ENCODE peak calls at places on chromosomes 11 and 22, in four cellular contexts. One of them, this sample, is unnamed.

GRCh38 chr22:48960576-48960975 is 867.1 kb downstream of the BRD1 start:
- DNase-seq in GM12865: no peak
- DNase-seq in BJ: no peak
- DNase-seq in coronary artery: peak
- DNase-seq in this sample: no peak

GRCh38 chr22:37260939-37261338 is 16.9 kb upstream of the RAC2 start:
- DNase-seq in GM12865: peak
- DNase-seq in BJ: no peak
- DNase-seq in coronary artery: no peak
- DNase-seq in this sample: peak

GRCh38 chr22:39151329-39151975 is 1.0 kb downstream of the CBX7 start:
- DNase-seq in GM12865: no peak
- DNase-seq in BJ: no peak
- DNase-seq in coronary artery: no peak
- DNase-seq in this sample: no peak

GRCh38 chr11:3929689-3930088 is 74.2 kb downstream of the STIM1 start:
- DNase-seq in GM12865: no peak
- DNase-seq in BJ: no peak
- DNase-seq in coronary artery: no peak
- DNase-seq in this sample: no peak

GRCh38 chr11:61650781-61651571 is 29.2 kb upstream of the DAGLA start:
- DNase-seq in GM12865: no peak
- DNase-seq in BJ: no peak
- DNase-seq in coronary artery: no peak
- DNase-seq in this sample: no peak

GRCh38 chr11:45590743-45591142 is 74.7 kb downstream of the CHST1 start:
- DNase-seq in GM12865: no peak
- DNase-seq in BJ: no peak
- DNase-seq in coronary artery: no peak
- DNase-seq in this sample: no peak

GRCh38 chr22:37306494-37306829 is 24.2 kb downstream of the CYTH4 start:
- DNase-seq in GM12865: no peak
- DNase-seq in BJ: no peak
- DNase-seq in coronary artery: no peak
- DNase-seq in this sample: no peak

GRCh38 chr22:49966041-49966715 is 5.6 kb downstream of the PIM3 start:
- DNase-seq in GM12865: no peak
- DNase-seq in BJ: no peak
- DNase-seq in coronary artery: peak
- DNase-seq in this sample: no peak

GRCh38 chr11:43576834-43577521 is 103.6 kb upstream of the HSD17B12 start:
- DNase-seq in GM12865: peak
- DNase-seq in BJ: no peak
- DNase-seq in coronary artery: no peak
- DNase-seq in this sample: peak

GRCh38 chr11:2462092-2462985 is 17.5 kb downstream of the KCNQ1 start:
- DNase-seq in GM12865: no peak
- DNase-seq in BJ: no peak
- DNase-seq in coronary artery: peak
- DNase-seq in this sample: no peak

GRCh38 chr11:64862914-64863313 is 15.5 kb downstream of the EHD1 start:
- DNase-seq in GM12865: no peak
- DNase-seq in BJ: no peak
- DNase-seq in coronary artery: no peak
- DNase-seq in this sample: no peak

GRCh38 chr22:36532466-36532865 is 3.5 kb upstream of the EIF3D start:
- DNase-seq in GM12865: no peak
- DNase-seq in BJ: no peak
- DNase-seq in coronary artery: no peak
- DNase-seq in this sample: no peak

GRCh38 chr11:117949062-117949461 is 19.9 kb upstream of the TMPRSS13 start:
- DNase-seq in GM12865: no peak
- DNase-seq in BJ: no peak
- DNase-seq in coronary artery: no peak
- DNase-seq in this sample: no peak

GRCh38 chr11:125101596-125101995 is 9.8 kb downstream of the TMEM218 start:
- DNase-seq in GM12865: no peak
- DNase-seq in BJ: no peak
- DNase-seq in coronary artery: no peak
- DNase-seq in this sample: no peak

GRCh38 chr22:28032896-28033295 is 113.8 kb upstream of the PITPNB start:
- DNase-seq in GM12865: no peak
- DNase-seq in BJ: no peak
- DNase-seq in coronary artery: no peak
- DNase-seq in this sample: no peak

GRCh38 chr11:79076526-79077115 is 364.2 kb downstream of the TENM4 start:
- DNase-seq in GM12865: peak
- DNase-seq in BJ: no peak
- DNase-seq in coronary artery: no peak
- DNase-seq in this sample: no peak

GRCh38 chr11:101555366-101555765 is 28.4 kb downstream of the TRPC6 start:
- DNase-seq in GM12865: no peak
- DNase-seq in BJ: no peak
- DNase-seq in coronary artery: no peak
- DNase-seq in this sample: no peak

GRCh38 chr11:47272706-47273105 is 2.8 kb downstream of the MADD start:
- DNase-seq in GM12865: peak
- DNase-seq in BJ: no peak
- DNase-seq in coronary artery: no peak
- DNase-seq in this sample: no peak

GRCh38 chr11:9740202-9740881 is 76.5 kb downstream of the SWAP70 start:
- DNase-seq in GM12865: peak
- DNase-seq in BJ: no peak
- DNase-seq in coronary artery: no peak
- DNase-seq in this sample: no peak

GRCh38 chr22:26737262-26737661 is 79.9 kb downstream of the MIAT start:
- DNase-seq in GM12865: no peak
- DNase-seq in BJ: no peak
- DNase-seq in coronary artery: no peak
- DNase-seq in this sample: no peak

GRCh38 chr11:111059726-111060125 is 185.8 kb upstream of the POU2AF2 start:
- DNase-seq in GM12865: no peak
- DNase-seq in BJ: no peak
- DNase-seq in coronary artery: no peak
- DNase-seq in this sample: peak

GRCh38 chr11:23725752-23726151 is 771.1 kb upstream of the LUZP2 start:
- DNase-seq in GM12865: no peak
- DNase-seq in BJ: no peak
- DNase-seq in coronary artery: no peak
- DNase-seq in this sample: no peak

GRCh38 chr22:30301995-30302809 is 12.9 kb upstream of the CASTOR1 start:
- DNase-seq in GM12865: peak
- DNase-seq in BJ: peak
- DNase-seq in coronary artery: no peak
- DNase-seq in this sample: peak

GRCh38 chr11:121366038-121366437 is 73.5 kb downstream of the SC5D start:
- DNase-seq in GM12865: no peak
- DNase-seq in BJ: no peak
- DNase-seq in coronary artery: no peak
- DNase-seq in this sample: no peak

GRCh38 chr11:19460718-19461405 is 220.1 kb upstream of the E2F8 start:
- DNase-seq in GM12865: no peak
- DNase-seq in BJ: no peak
- DNase-seq in coronary artery: no peak
- DNase-seq in this sample: no peak

GRCh38 chr11:124285610-124286344 is 28.0 kb downstream of the OR8D1 start:
- DNase-seq in GM12865: no peak
- DNase-seq in BJ: peak
- DNase-seq in coronary artery: no peak
- DNase-seq in this sample: peak

GRCh38 chr11:27385245-27385644 is 22.2 kb upstream of the CCDC34 start:
- DNase-seq in GM12865: no peak
- DNase-seq in BJ: peak
- DNase-seq in coronary artery: peak
- DNase-seq in this sample: peak

GRCh38 chr11:57131080-57131790 is 50.5 kb upstream of the LRRC55 start:
- DNase-seq in GM12865: peak
- DNase-seq in BJ: no peak
- DNase-seq in coronary artery: no peak
- DNase-seq in this sample: peak

GRCh38 chr22:19810381-19811141 is 44.1 kb downstream of the GNB1L start:
- DNase-seq in GM12865: no peak
- DNase-seq in BJ: no peak
- DNase-seq in coronary artery: peak
- DNase-seq in this sample: no peak

GRCh38 chr11:31810779-31811647 is at the start of gene PAX6:
- DNase-seq in GM12865: peak
- DNase-seq in BJ: no peak
- DNase-seq in coronary artery: no peak
- DNase-seq in this sample: no peak
- TF ChIP-seq CTCF in GM12865: no peak
- TF ChIP-seq CTCF in BJ: no peak
- TF ChIP-seq CTCF in coronary artery: no peak
- TF ChIP-seq CTCF in this sample: no peak

GRCh38 chr22:24696551-24697001 is 77.9 kb downstream of the PIWIL3 start:
- DNase-seq in GM12865: no peak
- DNase-seq in BJ: no peak
- DNase-seq in coronary artery: no peak
- DNase-seq in this sample: no peak

GRCh38 chr22:24697141-24697540 is 77.4 kb downstream of the PIWIL3 start:
- DNase-seq in GM12865: no peak
- DNase-seq in BJ: no peak
- DNase-seq in coronary artery: no peak
- DNase-seq in this sample: no peak

GRCh38 chr22:24694971-24695928 is 79.3 kb downstream of the PIWIL3 start:
- DNase-seq in GM12865: no peak
- DNase-seq in BJ: no peak
- DNase-seq in coronary artery: no peak
- DNase-seq in this sample: no peak

GRCh38 chr22:24695958-24696511 is 78.5 kb downstream of the PIWIL3 start:
- DNase-seq in GM12865: no peak
- DNase-seq in BJ: no peak
- DNase-seq in coronary artery: no peak
- DNase-seq in this sample: no peak

DNA sequence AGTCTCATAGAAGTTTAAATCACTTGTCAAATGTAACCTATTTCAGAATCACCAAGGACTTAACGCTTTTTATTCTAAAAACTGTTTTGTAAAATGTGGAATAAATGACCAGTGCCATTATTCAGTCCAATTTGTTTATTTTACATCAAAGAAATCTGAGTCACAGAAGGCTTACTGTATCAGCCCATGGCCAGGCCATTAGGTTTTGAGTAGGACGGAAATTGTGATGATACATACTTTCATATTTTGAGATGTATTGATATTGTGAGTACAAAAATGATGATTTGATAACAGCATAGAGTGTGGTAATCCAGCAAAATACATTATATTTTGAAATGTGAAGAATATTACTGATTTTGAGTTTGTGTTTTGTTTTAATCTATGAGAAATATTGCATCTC is 81.2 kb downstream of the PIWIL3 start:
- DNase-seq in GM12865: no peak
- DNase-seq in BJ: no peak
- DNase-seq in coronary artery: no peak
- DNase-seq in this sample: no peak
- TF ChIP-seq CTCF in GM12865: no peak
- TF ChIP-seq CTCF in BJ: no peak
- TF ChIP-seq CTCF in coronary artery: no peak
- TF ChIP-seq CTCF in this sample: no peak

GRCh38 chr11:58573451-58574104 is 2.1 kb downstream of the LPXN start:
- DNase-seq in GM12865: peak
- DNase-seq in BJ: peak
- DNase-seq in coronary artery: no peak
- DNase-seq in this sample: peak

GRCh38 chr11:58576792-58577440 is 1.3 kb upstream of the LPXN start:
- DNase-seq in GM12865: peak
- DNase-seq in BJ: no peak
- DNase-seq in coronary artery: no peak
- DNase-seq in this sample: peak

GRCh38 chr11:58577441-58578135 is 1.3 kb upstream of the ZFP91 start:
- DNase-seq in GM12865: peak
- DNase-seq in BJ: peak
- DNase-seq in coronary artery: no peak
- DNase-seq in this sample: peak

GRCh38 chr11:58574851-58575250 is 805 bp downstream of the LPXN start:
- DNase-seq in GM12865: no peak
- DNase-seq in BJ: peak
- DNase-seq in coronary artery: no peak
- DNase-seq in this sample: peak

DNA sequence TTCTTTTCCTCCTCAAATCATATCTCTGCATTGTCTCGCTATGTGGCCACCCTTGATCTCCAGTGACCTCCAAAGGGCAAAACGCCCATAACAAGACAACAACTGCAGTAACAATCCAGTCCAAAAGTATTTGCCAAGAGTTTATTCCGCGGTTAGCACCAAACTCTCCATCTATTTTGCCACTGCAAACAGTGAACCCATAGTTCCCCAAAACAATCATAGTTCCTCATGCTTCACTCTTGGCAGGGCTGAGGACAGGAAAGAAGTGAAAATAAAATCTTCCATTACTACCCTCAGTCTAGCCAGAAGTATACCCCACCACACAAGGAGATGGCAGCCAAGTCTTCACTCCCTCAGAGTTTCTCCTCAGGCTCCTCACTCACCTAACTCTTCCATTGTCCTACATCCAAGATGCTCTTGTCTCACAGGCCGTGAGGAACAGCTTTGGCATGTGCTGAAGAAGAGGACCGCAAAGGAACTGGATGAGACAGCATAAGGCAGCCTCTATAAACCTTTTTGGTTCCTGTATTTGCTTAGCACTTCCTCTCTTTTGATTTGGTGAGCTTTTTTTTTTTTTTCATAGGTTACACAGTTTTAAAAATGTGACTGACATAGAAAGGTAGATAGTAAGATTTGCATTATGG is at the start of gene LPXN:
- DNase-seq in GM12865: peak
- DNase-seq in BJ: no peak
- DNase-seq in coronary artery: no peak
- DNase-seq in this sample: peak
- TF ChIP-seq CTCF in GM12865: no peak
- TF ChIP-seq CTCF in BJ: no peak
- TF ChIP-seq CTCF in coronary artery: no peak
- TF ChIP-seq CTCF in this sample: peak

DNA sequence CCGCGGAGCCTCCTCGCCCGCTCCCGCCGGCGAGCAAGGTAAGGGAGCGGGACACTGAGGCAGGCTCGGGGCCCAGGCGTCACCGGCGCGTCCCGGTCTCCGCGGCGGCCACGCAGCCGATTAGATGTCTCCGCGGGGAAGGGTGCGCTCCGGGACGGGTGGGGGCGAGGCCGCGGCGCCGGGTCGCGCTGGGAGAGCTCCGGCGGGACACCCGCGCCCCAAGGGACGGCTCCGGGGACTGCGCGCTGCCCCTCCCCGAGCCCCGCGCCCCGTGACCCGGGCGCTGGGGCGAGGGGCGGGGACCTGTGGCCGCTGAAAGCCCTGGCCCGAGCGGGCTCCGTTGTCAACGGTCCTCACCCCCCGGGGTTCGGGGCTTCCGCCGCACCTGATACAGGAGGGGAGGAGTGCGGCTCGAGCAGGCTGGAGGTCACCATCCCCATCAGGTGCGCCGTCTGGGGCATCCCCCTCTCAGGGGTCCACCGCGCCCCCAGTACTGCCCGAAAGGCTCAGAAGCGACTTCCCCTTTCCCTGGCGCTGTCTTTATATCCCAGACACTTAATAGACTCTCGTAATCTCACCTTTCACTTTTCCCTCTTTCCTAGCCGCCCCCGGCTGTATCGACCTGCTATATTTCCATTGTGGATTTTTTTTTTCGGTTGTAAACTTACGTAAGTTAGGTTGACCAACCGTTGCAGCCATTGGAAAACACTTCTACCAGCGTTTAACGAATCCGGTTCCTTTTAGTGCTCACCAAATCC is 566 bp downstream of the PPFIA1 start:
- DNase-seq in GM12865: peak
- DNase-seq in BJ: peak
- DNase-seq in coronary artery: no peak
- DNase-seq in this sample: peak
- TF ChIP-seq CTCF in GM12865: peak
- TF ChIP-seq CTCF in BJ: no peak
- TF ChIP-seq CTCF in coronary artery: no peak
- TF ChIP-seq CTCF in this sample: no peak